ENCODE peak calls at places on chromosomes 13 and 19, in seven cellular contexts. V is uterus, Z is ascending aorta, J is fibroblast of lung, M is keratinocyte, P is mammary epithelial cell, A is AG10803. S is an unnamed sample.

GRCh38 chr19:47756627-47756929 is 11.2 kb downstream of the NOP53 start:
- DNase-seq in V (no peak), Z (no peak), J (no peak), M (no peak), P (no peak), A (no peak), S (no peak)

GRCh38 chr19:10836478-10837325 is 690 bp upstream of the TMED1 start:
- DNase-seq in V (peak; percentile 86), Z (no peak), J (peak; percentile 93), M (peak; percentile 54), P (peak; percentile 84), A (peak; percentile 81), S (peak; percentile 87)

GRCh38 chr13:43085545-43085944 is 62.2 kb downstream of the DNAJC15 start:
- DNase-seq in V (no peak), Z (no peak), J (peak; percentile 74), M (no peak), P (peak; percentile 12), A (peak; percentile 55), S (no peak)

GRCh38 chr13:71864094-71864980 is 2.7 kb downstream of the DACH1 start:
- DNase-seq in V (peak; percentile 49), Z (no peak), J (peak; percentile 43), M (no peak), P (peak; percentile 1), A (no peak), S (no peak)

GRCh38 chr19:29965529-29965928 is 23.5 kb downstream of the URI1 start:
- DNase-seq in V (no peak), Z (no peak), J (peak; percentile 40), M (peak; percentile 5), P (no peak), A (peak; percentile 51), S (no peak)

GRCh38 chr19:16013851-16014840 is 62.1 kb upstream of the TPM4 start:
- DNase-seq in V (no peak), Z (no peak), J (no peak), M (no peak), P (no peak), A (no peak), S (no peak)

GRCh38 chr13:84661718-84662117 is 779.4 kb upstream of the SLITRK1 start:
- DNase-seq in V (no peak), Z (no peak), J (no peak), M (no peak), P (no peak), A (no peak), S (no peak)

GRCh38 chr13:32019612-32020233 is 11.9 kb upstream of the FRY start:
- DNase-seq in V (peak; percentile 62), Z (no peak), J (peak; percentile 86), M (no peak), P (peak; percentile 30), A (peak; percentile 61), S (peak; percentile 30)

GRCh38 chr13:30572859-30573275 is 44.9 kb upstream of the USPL1 start:
- DNase-seq in V (no peak), Z (no peak), J (peak; percentile 75), M (no peak), P (peak; percentile 37), A (peak; percentile 54), S (no peak)

GRCh38 chr13:34863360-34864135 is 78.5 kb upstream of the NBEA start:
- DNase-seq in V (no peak), Z (no peak), J (peak; percentile 74), M (peak; percentile 4), P (peak; percentile 88), A (peak; percentile 79), S (no peak)

GRCh38 chr19:49017666-49018351 is 918 bp upstream of the LHB start:
- DNase-seq in V (no peak), Z (no peak), J (peak; percentile 47), M (no peak), P (no peak), A (peak; percentile 50), S (no peak)

GRCh38 chr13:51397262-51397933 is 55.4 kb downstream of the INTS6 start:
- DNase-seq in V (peak; percentile 17), Z (no peak), J (peak; percentile 69), M (no peak), P (no peak), A (peak; percentile 94), S (no peak)

GRCh38 chr19:30078381-30078910 is 136.4 kb downstream of the URI1 start:
- DNase-seq in V (no peak), Z (no peak), J (no peak), M (no peak), P (no peak), A (no peak), S (no peak)

GRCh38 chr13:51136276-51136980 is 25.4 kb upstream of the C13orf42 start:
- DNase-seq in V (no peak), Z (no peak), J (no peak), M (no peak), P (no peak), A (no peak), S (no peak)

GRCh38 chr19:48925240-48925843 is 8.2 kb upstream of the DHDH start:
- DNase-seq in V (no peak), Z (no peak), J (peak; percentile 23), M (peak; percentile 88), P (peak; percentile 96), A (peak; percentile 73), S (no peak)

GRCh38 chr13:41985788-41986508 is 25.0 kb upstream of the VWA8 start:
- DNase-seq in V (no peak), Z (no peak), J (peak; percentile 46), M (no peak), P (peak; percentile 54), A (peak; percentile 18), S (no peak)

GRCh38 chr13:101785858-101786257 is 333.4 kb downstream of the ITGBL1 start:
- DNase-seq in V (no peak), Z (no peak), J (peak; percentile 27), M (no peak), P (peak; percentile 32), A (peak; percentile 6), S (no peak)

GRCh38 chr19:23855676-23856075 is 59.0 kb upstream of the ZNF726 start:
- DNase-seq in V (no peak), Z (no peak), J (no peak), M (no peak), P (no peak), A (no peak), S (no peak)

GRCh38 chr19:10567696-10568443 is 909 bp downstream of the CDKN2D start:
- DNase-seq in V (no peak), Z (no peak), J (no peak), M (no peak), P (no peak), A (no peak), S (no peak)

GRCh38 chr13:45928843-45929242 is 77.3 kb upstream of the SIAH3 start:
- DNase-seq in V (no peak), Z (no peak), J (peak; percentile 25), M (no peak), P (peak; percentile 12), A (no peak), S (no peak)

GRCh38 chr13:26721251-26721939 is 39.2 kb downstream of the GPR12 start:
- DNase-seq in V (no peak), Z (no peak), J (no peak), M (no peak), P (no peak), A (no peak), S (peak; percentile 13)

GRCh38 chr19:5229778-5230165 is 110.8 kb downstream of the PTPRS start:
- DNase-seq in V (no peak), Z (no peak), J (no peak), M (no peak), P (no peak), A (no peak), S (no peak)
- H3K4me3 ChIP-seq in V (peak overlapping the region; percentile 19), Z (peak overlapping the region; percentile 25), J (no peak overlapping the region), M (no peak overlapping the region), P (no peak overlapping the region), A (no peak overlapping the region), S (no peak overlapping the region)

GRCh38 chr19:35757749-35758608 is at the start of gene PROSER3:
- DNase-seq in V (peak; percentile 99), Z (peak; percentile 98), J (peak; percentile 100), M (peak; percentile 99), P (peak; percentile 99), A (peak; percentile 100), S (peak; percentile 100)

GRCh38 chr19:35756373-35757230 is at the start of gene HSPB6:
- DNase-seq in V (peak; percentile 82), Z (no peak), J (peak; percentile 91), M (no peak), P (no peak), A (peak; percentile 60), S (no peak)

GRCh38 chr19:35755160-35755549 is 1.7 kb downstream of the HSPB6 start:
- DNase-seq in V (no peak), Z (no peak), J (no peak), M (no peak), P (no peak), A (no peak), S (no peak)

GRCh38 chr19:35755550-35756371 is 1.1 kb downstream of the HSPB6 start:
- DNase-seq in V (peak; percentile 90), Z (peak; percentile 49), J (peak; percentile 86), M (no peak), P (no peak), A (peak; percentile 76), S (no peak)

DNA sequence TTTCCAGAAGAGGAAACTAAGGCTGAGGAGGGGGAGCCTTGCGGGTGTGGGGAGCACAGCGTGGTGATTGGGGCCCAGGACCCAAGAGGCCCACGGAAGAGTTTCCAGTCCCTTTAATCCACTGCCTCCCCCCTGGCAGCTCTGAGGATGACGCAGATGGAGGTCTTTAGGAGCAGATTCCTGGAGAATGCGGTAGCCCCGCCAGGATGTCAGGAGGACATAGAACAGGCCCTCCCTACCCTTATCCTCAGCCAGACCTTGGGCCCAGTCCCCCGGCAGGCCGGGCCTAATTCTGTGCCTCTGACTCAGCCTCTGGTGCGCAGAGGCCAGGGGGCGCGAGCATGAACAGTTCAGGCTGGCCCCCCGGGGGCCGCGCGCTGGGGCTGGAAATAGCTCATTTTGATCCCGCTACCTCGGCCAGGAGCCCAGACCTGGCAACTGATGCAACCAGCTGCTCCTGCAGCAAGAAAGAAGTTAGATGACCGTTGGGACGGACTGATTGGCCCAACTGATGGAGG is 461 bp upstream of the HSPB6 start:
- DNase-seq in V (peak; percentile 98), Z (peak; percentile 86), J (peak; percentile 98), M (no peak), P (no peak), A (peak; percentile 88), S (no peak)
- TF ChIP-seq CTCF in V (peak; percentile 16), Z (no peak), J (no peak), M (no peak), P (no peak), A (no peak), S (no peak)

GRCh38 chr19:1018393-1018792 is 2.5 kb downstream of the TMEM259 start:
- DNase-seq in V (no peak), Z (no peak), J (no peak), M (no peak), P (no peak), A (no peak), S (no peak)
- H3K4me3 ChIP-seq in V (no peak overlapping the region), Z (peak overlapping the region; percentile 93), J (no peak overlapping the region), M (no peak overlapping the region), P (no peak overlapping the region), A (peak overlapping the region; percentile 7), S (peak overlapping the region; percentile 91)

DNA sequence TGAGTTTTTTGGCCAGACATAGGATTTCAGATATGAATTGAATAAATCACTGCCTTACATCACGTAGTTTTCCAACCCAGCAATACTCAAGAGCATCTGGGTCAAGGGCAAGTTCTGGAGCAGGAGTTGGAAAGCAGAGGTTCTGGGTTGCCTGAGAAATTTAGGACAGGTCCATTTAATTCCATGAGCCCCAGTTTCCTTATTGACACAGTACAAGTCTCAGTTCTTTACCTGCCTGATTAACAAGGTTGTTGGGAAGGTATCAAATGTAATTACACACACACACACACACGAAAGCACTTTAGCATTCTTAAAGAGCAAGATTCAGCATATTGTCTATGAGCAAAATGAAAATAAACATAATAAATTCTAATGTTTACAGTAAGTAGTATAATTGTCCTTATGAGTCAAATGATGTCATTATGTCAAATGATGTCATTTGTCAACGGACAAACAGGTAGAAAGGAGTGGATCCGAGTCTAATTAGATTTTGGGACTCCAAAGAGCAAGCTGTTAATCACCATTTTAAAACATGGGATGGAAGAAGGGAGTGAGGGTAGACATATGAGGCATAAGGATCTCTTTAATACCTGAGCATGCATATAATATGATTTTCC is 268.4 kb upstream of the ARGLU1 start:
- DNase-seq in V (no peak), Z (no peak), J (no peak), M (no peak), P (no peak), A (no peak), S (no peak)
- TF ChIP-seq CTCF in V (no peak), Z (no peak), J (no peak), M (no peak), P (no peak), A (no peak), S (no peak)